ENCODE peak calls at places on chromosome 5, in seven cellular contexts. W is neural crest cell; X is stimulated activated CD8-positive, alpha-beta memory T cell treated with anti-CD3 and anti-CD28 coated beads, Interleukin-15, amount 100 ng/mL, for 1 hour; G is caudate nucleus; F is HTR-8/SVneo; J is astrocyte of the spinal cord; N is stimulated activated CD4-positive, alpha-beta T cell treated with anti-CD3 and anti-CD28 coated beads, TNF-alpha, amount 100 ng/mL, for 24 hours. O is an unnamed sample.

GRCh38 chr5:10261065-10261464 is 11.0 kb downstream of the CCT5 start:
- DNase-seq in W (no peak), X (no peak), G (no peak), F (no peak), J (no peak), N (no peak), O (no peak)

GRCh38 chr5:72776684-72777083 is 39.8 kb upstream of the TNPO1 start:
- DNase-seq in W (no peak), X (no peak), G (no peak), F (no peak), J (no peak), N (no peak), O (no peak)

GRCh38 chr5:318341-318897 is 3.1 kb upstream of the AHRR start:
- DNase-seq in W (no peak), X (no peak), G (no peak), F (peak), J (peak), N (no peak), O (no peak)

GRCh38 chr5:91486638-91487037 is 103.5 kb upstream of the ARRDC3 start:
- DNase-seq in W (no peak), X (no peak), G (no peak), F (no peak), J (peak), N (no peak), O (no peak)

GRCh38 chr5:164090358-164090757 is 584.9 kb downstream of the MAT2B start:
- DNase-seq in W (no peak), X (no peak), G (no peak), F (no peak), J (no peak), N (no peak), O (no peak)

GRCh38 chr5:128579111-128579510 is 41.1 kb upstream of the FBN2 start:
- DNase-seq in W (no peak), X (no peak), G (no peak), F (peak), J (peak), N (no peak), O (no peak)

GRCh38 chr5:96577909-96578308 is 84.3 kb upstream of the CAST start:
- DNase-seq in W (no peak), X (no peak), G (no peak), F (no peak), J (peak), N (no peak), O (no peak)

GRCh38 chr5:125518169-125518568 is 771.7 kb upstream of the ZNF608 start:
- DNase-seq in W (no peak), X (no peak), G (no peak), F (no peak), J (no peak), N (no peak), O (no peak)

GRCh38 chr5:14685757-14686156 is 21.2 kb downstream of the OTULIN start:
- DNase-seq in W (peak), X (no peak), G (peak), F (peak), J (peak), N (peak), O (peak)

GRCh38 chr5:39716532-39716971 is 291.8 kb upstream of the DAB2 start:
- DNase-seq in W (peak), X (no peak), G (no peak), F (peak), J (peak), N (no peak), O (peak)

GRCh38 chr5:136101884-136102283 is 30.8 kb upstream of the SMAD5 start:
- DNase-seq in W (no peak), X (no peak), G (no peak), F (no peak), J (no peak), N (no peak), O (no peak)

GRCh38 chr5:142472306-142472951 is 147.6 kb upstream of the SPRY4 start:
- DNase-seq in W (no peak), X (peak), G (no peak), F (peak), J (peak), N (peak), O (no peak)

GRCh38 chr5:56598941-56599340 is 216.4 kb upstream of the MAP3K1 start:
- DNase-seq in W (no peak), X (no peak), G (no peak), F (no peak), J (no peak), N (no peak), O (no peak)

GRCh38 chr5:124825250-124825982 is 79.0 kb upstream of the ZNF608 start:
- DNase-seq in W (no peak), X (no peak), G (no peak), F (no peak), J (no peak), N (no peak), O (peak)

GRCh38 chr5:54360089-54360488 is 49.7 kb upstream of the ARL15 start:
- DNase-seq in W (no peak), X (no peak), G (no peak), F (peak), J (peak), N (no peak), O (no peak)

O was measured in WERI-Rb-1.